ENCODE peak calls at places on chromosome 9, in four cellular contexts. A is mammary epithelial cell; M is A549; R is CD8-positive, alpha-beta T cell. L is an unnamed sample.
A peak's percentile ranks its signal among the peaks of the same experiment; 100 is the strongest.

GRCh38 chr9:113579270-113580040 is 115.9 kb downstream of the RGS3 start:
- DNase-seq in A (no peak), M (no peak), R (peak; percentile 15), L (no peak)

GRCh38 chr9:77518688-77519087 is 129.4 kb downstream of the GNA14 start:
- DNase-seq in A (no peak), M (no peak), R (no peak), L (no peak)

GRCh38 chr9:102069969-102070368 is 331.5 kb upstream of the GRIN3A start:
- DNase-seq in A (no peak), M (no peak), R (no peak), L (no peak)

GRCh38 chr9:124271660-124272059 is 13.9 kb downstream of the NEK6 start:
- DNase-seq in A (no peak), M (no peak), R (no peak), L (no peak)

GRCh38 chr9:40884072-40884901 is 244.2 kb downstream of the FOXD4L6 start:
- DNase-seq in A (no peak), M (no peak), R (no peak), L (no peak)

GRCh38 chr9:33795819-33796218 is 458 bp downstream of the PRSS3 start:
- DNase-seq in A (peak; percentile 66), M (no peak), R (no peak), L (no peak)

GRCh38 chr9:121322737-121323448 is 47.2 kb downstream of the STOM start:
- DNase-seq in A (no peak), M (no peak), R (no peak), L (no peak)

GRCh38 chr9:7130421-7130820 is 372.6 kb downstream of the KDM4C start:
- DNase-seq in A (no peak), M (no peak), R (no peak), L (no peak)

GRCh38 chr9:95552814-95553546 is 36.2 kb upstream of the PTCH1 start:
- DNase-seq in A (no peak), M (no peak), R (peak; percentile 45), L (peak; percentile 85)

DNA sequence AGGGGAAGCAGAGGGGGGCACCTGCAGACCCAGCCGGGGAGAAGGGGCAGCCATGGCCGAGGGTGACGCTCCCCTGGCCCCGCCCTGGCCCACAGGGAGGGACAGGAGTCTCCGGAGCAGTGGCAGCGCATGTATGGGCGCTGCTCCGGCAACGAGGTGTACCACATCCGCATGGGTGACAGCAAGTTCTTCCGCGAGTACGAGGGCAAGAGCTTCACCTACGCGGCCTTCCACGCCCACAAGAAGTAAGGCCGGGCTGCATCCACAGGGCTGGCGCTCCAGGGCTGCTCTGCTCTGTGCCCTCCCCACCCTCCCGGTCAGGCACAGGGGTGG is 68.2 kb downstream of the KCNT1 start:
- DNase-seq in A (no peak), M (no peak), R (no peak), L (no peak)
- H3K27ac ChIP-seq in A (no peak overlapping the region), M (no peak overlapping the region), R (no peak overlapping the region), L (no peak overlapping the region)

DNA sequence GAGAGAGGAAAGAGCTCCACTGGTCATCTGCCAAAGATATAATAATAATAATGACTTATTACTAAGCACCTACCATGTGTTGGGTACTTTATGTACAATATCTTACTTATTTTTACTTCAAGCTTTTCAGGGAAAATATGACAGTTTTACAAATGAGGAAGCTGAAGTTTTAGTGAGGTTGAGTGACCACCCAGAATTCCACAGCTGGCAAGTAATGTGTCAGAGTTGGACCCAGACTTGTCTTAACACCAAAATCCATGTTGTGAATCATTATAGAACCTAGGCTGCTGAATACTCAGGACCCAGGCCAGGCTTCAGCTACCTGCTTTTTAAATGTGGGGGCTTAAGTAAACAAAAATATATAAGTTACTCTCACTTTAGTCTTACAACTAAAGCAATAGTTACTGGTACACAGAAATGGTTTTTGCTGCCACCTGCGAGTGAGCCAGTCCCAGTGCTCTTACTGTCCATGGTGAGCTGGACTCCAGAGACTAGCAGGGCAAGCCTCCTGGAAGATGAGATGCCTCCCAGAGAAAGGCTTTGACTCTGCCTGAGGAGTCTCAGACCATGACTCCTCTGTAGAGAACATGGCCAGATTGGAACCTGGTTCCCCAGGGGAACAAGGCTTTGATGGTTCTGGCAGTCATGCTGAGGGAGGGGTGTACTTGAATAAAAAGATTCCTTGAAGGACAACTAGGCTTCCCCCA is 29.9 kb downstream of the RUSC2 start:
- DNase-seq in A (no peak), M (no peak), R (no peak), L (no peak)
- H3K4me1 ChIP-seq in A (peaks cover 74% of the 10 kb centered on the region), M (peaks cover 94% of the 10 kb centered on the region), R (no peaks in the 10 kb centered on the region), L (peaks cover 56% of the 10 kb centered on the region)

GRCh38 chr9:69198526-69199250 is 24.6 kb downstream of the TJP2 start:
- DNase-seq in A (no peak), M (no peak), R (no peak), L (no peak)

GRCh38 chr9:69197687-69198086 is 23.6 kb downstream of the TJP2 start:
- DNase-seq in A (no peak), M (no peak), R (no peak), L (no peak)

GRCh38 chr9:69193685-69194032 is 19.6 kb downstream of the TJP2 start:
- DNase-seq in A (no peak), M (no peak), R (no peak), L (no peak)

GRCh38 chr9:69195019-69195418 is 20.9 kb downstream of the TJP2 start:
- DNase-seq in A (no peak), M (no peak), R (no peak), L (no peak)

DNA sequence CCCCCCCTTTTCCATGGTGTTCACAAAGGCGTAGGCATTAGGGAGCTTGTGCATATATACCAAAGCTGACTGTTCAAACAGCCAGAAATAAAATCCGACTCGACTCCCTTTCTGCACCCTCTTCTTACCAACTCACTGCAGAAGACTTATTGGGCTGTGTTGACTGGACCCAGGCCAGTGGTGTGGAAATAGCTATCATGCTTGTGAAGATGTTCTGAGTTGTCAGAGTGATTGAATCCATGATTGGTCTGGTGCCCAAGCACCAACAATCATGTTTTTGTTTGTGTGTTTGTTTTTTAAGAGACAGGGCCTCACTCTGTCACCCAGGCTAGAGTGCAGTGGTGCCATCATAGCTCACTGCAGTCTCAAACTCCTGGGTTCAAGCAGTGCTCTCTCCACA is 21.6 kb downstream of the TJP2 start:
- DNase-seq in A (no peak), M (no peak), R (no peak), L (no peak)
- H3K27ac ChIP-seq in A (no peak overlapping the region), M (no peak overlapping the region), R (no peak overlapping the region), L (no peak overlapping the region)

GRCh38 chr9:4339783-4340335 is 40.0 kb upstream of the GLIS3 start:
- DNase-seq in A (no peak), M (peak; percentile 15), R (no peak), L (no peak)
- H3K4me1 ChIP-seq in A (peaks cover 9% of the 10 kb centered on the region), M (peaks cover 3% of the 10 kb centered on the region), R (no peaks in the 10 kb centered on the region), L (no peaks in the 10 kb centered on the region)

DNA sequence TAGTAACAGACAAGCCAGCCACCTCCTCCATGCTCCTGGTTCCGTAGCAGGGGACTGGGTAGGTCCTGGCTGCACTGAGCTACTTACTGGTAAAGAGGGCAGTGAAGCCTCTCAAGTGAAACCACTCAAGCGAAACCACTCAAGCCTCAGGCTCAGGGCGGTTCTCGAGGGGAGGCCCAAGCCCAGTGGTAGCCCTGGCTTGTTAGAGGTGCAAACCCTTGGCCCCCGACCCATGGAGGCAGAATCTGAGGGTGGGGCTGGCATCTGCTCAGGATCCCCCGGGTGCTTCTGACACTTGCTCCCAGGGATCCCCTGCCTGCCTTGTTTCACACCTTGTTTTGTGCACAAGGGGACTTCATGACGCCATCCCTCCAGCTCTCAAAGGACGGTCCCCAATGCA is 76.5 kb upstream of the OLFM1 start:
- DNase-seq in A (no peak), M (no peak), R (no peak), L (no peak)
- H3K27ac ChIP-seq in A (no peak overlapping the region), M (no peak overlapping the region), R (no peak overlapping the region), L (no peak overlapping the region)

L was measured in cardiac muscle cell.